ENCODE peak calls at places on chromosome 2, in ten cellular contexts. J is fibroblast of lung; L is CD4-positive, alpha-beta memory T cell; M is cardiac muscle cell; K is astrocyte; A is MG63; D is astrocyte of the spinal cord; Q is CD8-positive, alpha-beta T cell; X is neuronal stem cell; P is AG04450. Z is an unnamed sample.

GRCh38 chr2:26088038-26088643 is 54.3 kb downstream of the RAB10 start:
- DNase-seq in A (no peak), M (peak), Q (no peak), X (no peak), K (no peak), P (no peak), L (peak), J (no peak), D (peak), Z (no peak)

GRCh38 chr2:31244101-31244500 is 10.1 kb downstream of the EHD3 start:
- DNase-seq in P (no peak), K (no peak), A (no peak), D (no peak), M (no peak), X (no peak), L (no peak), J (no peak), Q (no peak), Z (no peak)

GRCh38 chr2:202278944-202279343 is 13.4 kb downstream of the NOP58 start:
- DNase-seq in Q (no peak), J (peak), A (no peak), D (peak), K (peak), X (no peak), P (no peak), L (no peak), M (peak), Z (peak)

GRCh38 chr2:9889812-9890261 is 46.6 kb downstream of the TAF1B start:
- DNase-seq in K (no peak), P (no peak), A (no peak), Q (no peak), J (no peak), M (no peak), L (no peak), X (peak), D (no peak), Z (no peak)

GRCh38 chr2:118536306-118536705 is 311.1 kb downstream of the EN1 start:
- DNase-seq in Q (no peak), X (no peak), J (no peak), D (no peak), M (no peak), P (no peak), K (no peak), L (no peak), A (no peak), Z (no peak)

GRCh38 chr2:215796160-215796559 is 217.2 kb downstream of the MREG start:
- DNase-seq in K (peak), L (no peak), D (peak), A (peak), X (no peak), Q (no peak), P (no peak), J (peak), M (peak), Z (peak)

GRCh38 chr2:30232801-30233130 is 1.4 kb downstream of the LBH start:
- DNase-seq in A (no peak), J (no peak), P (no peak), X (no peak), M (no peak), L (peak), D (no peak), Q (peak), K (no peak), Z (no peak)

GRCh38 chr2:234412726-234413125 is 84.2 kb downstream of the ARL4C start:
- DNase-seq in P (no peak), Q (no peak), K (peak), A (peak), L (no peak), D (no peak), X (no peak), M (peak), J (peak), Z (no peak)

GRCh38 chr2:201883559-201883958 is 77.2 kb downstream of the CDK15 start:
- DNase-seq in M (no peak), X (no peak), P (no peak), J (peak), Q (no peak), K (peak), L (no peak), D (peak), A (no peak), Z (no peak)

GRCh38 chr2:183204397-183204796 is 80.2 kb downstream of the NUP35 start:
- DNase-seq in K (no peak), A (no peak), P (no peak), X (no peak), Q (no peak), J (no peak), D (no peak), L (no peak), M (no peak), Z (no peak)

GRCh38 chr2:224211821-224212220 is 172.7 kb upstream of the SERPINE2 start:
- DNase-seq in A (no peak), Q (no peak), P (no peak), X (no peak), K (no peak), J (peak), M (peak), L (no peak), D (no peak), Z (no peak)

GRCh38 chr2:158761626-158762025 is 33.5 kb upstream of the DAPL1 start:
- DNase-seq in K (peak), D (peak), Q (no peak), L (no peak), P (no peak), M (no peak), A (no peak), J (peak), X (no peak), Z (no peak)

GRCh38 chr2:88950010-88950409 is 258.5 kb downstream of the RPIA start:
- DNase-seq in J (no peak), D (no peak), X (no peak), A (no peak), P (no peak), K (no peak), L (no peak), Q (no peak), M (peak), Z (peak)

GRCh38 chr2:101540518-101540917 is 65.6 kb upstream of the RFX8 start:
- DNase-seq in L (no peak), J (no peak), P (no peak), Q (no peak), K (no peak), A (no peak), X (no peak), D (peak), M (peak), Z (no peak)

GRCh38 chr2:23135481-23136100 is 249.4 kb upstream of the KLHL29 start:
- DNase-seq in A (peak), J (no peak), P (no peak), X (no peak), M (no peak), D (no peak), L (no peak), K (no peak), Q (no peak), Z (no peak)

GRCh38 chr2:172082944-172083718 is 2.2 kb upstream of the DLX1 start:
- DNase-seq in X (peak), L (peak), D (no peak), P (no peak), A (peak), J (no peak), Q (no peak), K (no peak), M (no peak), Z (no peak)

GRCh38 chr2:172083725-172084483 is 1.4 kb upstream of the DLX1 start:
- DNase-seq in D (no peak), L (peak), K (no peak), X (peak), J (no peak), P (no peak), M (no peak), A (peak), Q (no peak), Z (no peak)

GRCh38 chr2:172084484-172084733 is 898 bp upstream of the DLX1 start:
- DNase-seq in L (no peak), M (no peak), K (no peak), D (no peak), J (no peak), A (peak), P (no peak), Q (no peak), X (no peak), Z (no peak)

GRCh38 chr2:172081248-172082022 is 3.9 kb upstream of the DLX1 start:
- DNase-seq in K (no peak), A (no peak), P (no peak), J (no peak), L (peak), M (no peak), Q (no peak), X (peak), D (no peak), Z (no peak)

DNA sequence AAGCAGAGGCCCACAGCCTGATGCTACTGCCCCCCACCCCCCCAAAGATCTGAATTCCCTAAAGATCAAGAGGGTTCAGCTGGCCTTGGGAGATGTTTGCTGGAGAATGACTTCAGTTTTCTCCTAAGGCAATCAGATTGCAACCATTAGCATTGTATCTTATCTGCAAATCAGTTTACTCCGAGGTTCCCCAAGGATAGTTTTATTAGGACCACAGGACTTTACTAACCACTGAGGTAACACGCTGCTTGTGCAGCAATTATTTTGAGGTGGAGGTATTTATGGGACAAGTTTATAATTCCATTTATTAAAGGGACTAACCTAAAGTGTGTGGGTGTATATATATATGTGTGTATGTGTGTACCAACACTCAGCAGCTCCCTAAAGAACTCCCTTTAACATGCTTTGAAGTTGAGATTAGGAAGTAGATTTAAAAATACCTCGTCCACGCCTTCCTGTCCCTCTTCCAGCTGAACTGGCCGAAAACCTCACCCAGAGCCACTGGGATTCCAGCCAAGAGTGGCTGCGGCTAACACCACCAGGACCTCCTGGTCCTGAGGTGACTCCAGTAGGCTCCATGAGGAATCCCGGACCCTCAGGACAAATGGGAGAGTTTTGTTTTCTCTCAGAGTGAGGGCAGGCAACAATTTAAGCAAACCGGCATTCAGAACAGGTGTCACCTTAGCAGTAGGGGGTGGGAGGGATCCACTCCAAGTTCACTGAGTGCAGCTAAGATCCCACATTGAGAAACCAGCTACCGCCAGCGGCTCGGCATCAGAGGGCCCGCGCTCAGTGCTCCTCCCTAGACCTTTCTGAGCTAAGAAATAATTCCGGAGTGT is 3.0 kb upstream of the DLX1 start:
- DNase-seq in J (no peak), Q (no peak), K (no peak), X (peak), A (peak), D (no peak), P (no peak), M (no peak), L (peak), Z (no peak)
- H3K4me3 ChIP-seq in J (no peak), Q (no peak), K (no peak), X (no peak), A (peak), D (no peak), P (no peak), M (no peak), L (no peak), Z (no peak)

GRCh38 chr2:161418715-161419337 is 2.7 kb downstream of the TBR1 start:
- DNase-seq in P (no peak), J (peak), A (peak), M (peak), D (peak), Q (no peak), X (peak), L (no peak), K (no peak), Z (no peak)
- H3K4me3 ChIP-seq in P (peak), J (no peak), A (peak), M (peak), D (no peak), Q (no peak), X (peak), L (no peak), K (peak), Z (no peak)

GRCh38 chr2:74107071-74107470 is 40.6 kb downstream of the BOLA3 start:
- DNase-seq in A (no peak), Q (no peak), D (no peak), K (no peak), L (no peak), J (no peak), P (no peak), M (no peak), X (no peak), Z (no peak)
- H3K4me3 ChIP-seq in A (no peak), Q (no peak), D (no peak), K (no peak), L (no peak), J (no peak), P (no peak), M (no peak), X (no peak), Z (no peak)

GRCh38 chr2:207533609-207534008 is 3.8 kb downstream of the CREB1 start:
- DNase-seq in D (no peak), L (no peak), A (no peak), M (no peak), K (no peak), X (no peak), Q (no peak), J (no peak), P (no peak), Z (no peak)
- H3K4me3 ChIP-seq in D (no peak), L (no peak), A (no peak), M (no peak), K (no peak), X (no peak), Q (no peak), J (no peak), P (no peak), Z (no peak)

DNA sequence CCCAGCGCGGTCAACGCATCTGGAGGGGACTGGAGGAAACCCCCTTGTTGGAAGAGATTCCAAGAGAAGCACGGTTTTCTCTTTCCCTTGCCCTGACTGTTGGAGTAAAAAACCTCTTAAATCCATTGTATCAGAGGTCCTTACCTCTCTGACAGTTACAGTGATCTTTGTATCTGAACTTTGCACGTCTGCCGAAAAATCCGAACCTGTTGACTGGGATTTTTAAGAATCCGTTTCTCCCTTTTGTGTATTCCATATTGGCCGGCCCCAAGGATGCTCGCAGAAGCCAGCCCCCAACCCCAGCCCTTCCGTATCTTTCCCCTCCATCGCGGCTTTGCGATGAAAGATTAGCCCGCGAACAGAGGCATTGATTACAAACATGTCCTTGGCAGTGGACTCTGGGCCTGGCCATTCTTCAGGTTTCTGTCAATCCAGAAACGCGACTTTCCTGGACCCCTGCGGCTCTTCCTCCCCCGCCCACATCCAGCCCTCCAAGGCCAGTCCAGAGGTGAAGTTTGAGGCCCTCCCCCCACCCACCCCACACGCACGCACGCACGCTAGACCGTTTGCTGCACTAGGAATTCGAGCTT is 4.6 kb upstream of the DLX1 start:
- DNase-seq in K (no peak), M (no peak), X (no peak), A (no peak), L (peak), P (no peak), Q (no peak), D (no peak), J (no peak), Z (no peak)
- H3K4me3 ChIP-seq in K (no peak), M (no peak), X (no peak), A (no peak), L (no peak), P (no peak), Q (no peak), D (no peak), J (no peak), Z (no peak)

GRCh38 chr2:98772531-98772930 is 41.6 kb upstream of the MGAT4A start:
- DNase-seq in M (peak), X (no peak), A (no peak), L (no peak), K (peak), Q (no peak), P (no peak), D (no peak), J (peak), Z (no peak)

GRCh38 chr2:98773169-98773568 is 42.2 kb upstream of the MGAT4A start:
- DNase-seq in Q (no peak), M (no peak), D (no peak), J (no peak), A (no peak), X (no peak), L (no peak), P (no peak), K (no peak), Z (no peak)

GRCh38 chr2:98771264-98771663 is 40.3 kb upstream of the MGAT4A start:
- DNase-seq in P (no peak), M (no peak), Q (peak), J (no peak), A (no peak), D (no peak), X (no peak), L (no peak), K (no peak), Z (no peak)

GRCh38 chr2:98773907-98774306 is 43.0 kb upstream of the MGAT4A start:
- DNase-seq in M (no peak), L (no peak), D (no peak), P (no peak), J (no peak), Q (no peak), X (no peak), A (no peak), K (no peak), Z (no peak)

DNA sequence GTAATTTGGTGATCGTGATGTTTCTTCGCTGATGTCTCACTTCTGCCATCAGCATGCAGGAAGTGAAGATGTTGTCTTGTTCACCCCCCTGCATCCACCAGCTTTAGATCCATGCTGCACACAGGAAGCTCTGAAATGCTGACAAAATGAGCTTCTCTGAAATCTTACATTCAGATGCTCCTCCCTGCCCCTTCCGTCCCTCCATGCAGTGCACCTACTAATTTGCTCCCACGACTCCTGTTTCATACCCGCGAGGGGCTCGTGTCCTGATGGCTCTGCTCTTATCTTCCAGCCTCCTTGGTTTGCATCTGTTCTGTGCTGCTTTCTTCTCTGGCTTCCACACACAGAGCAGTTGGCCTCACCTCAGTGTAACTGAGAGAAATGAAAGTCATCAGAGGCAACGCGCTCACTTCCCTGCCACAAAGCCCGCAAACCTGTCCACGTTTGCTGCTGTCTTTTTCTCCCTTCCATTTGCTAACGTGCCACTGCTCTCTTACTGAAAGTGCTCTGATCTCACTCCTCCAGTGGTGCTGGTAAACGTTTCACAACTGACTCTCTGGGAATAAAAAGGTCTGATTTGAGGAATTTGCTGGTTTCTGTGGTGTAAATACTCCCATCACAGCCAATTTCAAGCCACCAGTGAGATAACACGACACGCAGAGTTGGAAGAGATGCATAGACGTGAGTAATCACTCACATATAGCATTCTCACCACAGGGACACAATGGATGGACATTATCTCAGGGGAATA is 41.0 kb upstream of the MGAT4A start:
- DNase-seq in Q (peak), X (no peak), L (peak), P (no peak), K (peak), J (peak), D (peak), M (peak), A (peak), Z (peak)
- H3K4me3 ChIP-seq in Q (peak), X (no peak), L (peak), P (no peak), K (no peak), J (no peak), D (no peak), M (no peak), A (no peak), Z (peak)